ENCODE peak calls at places on chromosomes 11 and 22, in eight cellular contexts. One of them, this sample, is unnamed.

GRCh38 chr11:64258356-64258755 is 7.0 kb downstream of the PLCB3 start:
- DNase-seq in stimulated activated CD8-positive, alpha-beta memory T cell treated with anti-CD3 and anti-CD28 coated beads, Interleukin-15, amount 100 ng/mL, for 24 hours: no peak
- DNase-seq in SK-MEL-5: no peak
- DNase-seq in A549: no peak
- DNase-seq in activated naive CD4-positive, alpha-beta T cell: no peak
- DNase-seq in amniotic stem cell: no peak
- DNase-seq in activated T-cell treated with anti-CD3 and anti-CD28 coated beads for 24 hours: no peak
- DNase-seq in AG08395: no peak
- DNase-seq in this sample: no peak

GRCh38 chr11:96279421-96280290 is 63.3 kb downstream of the MAML2 start:
- DNase-seq in stimulated activated CD8-positive, alpha-beta memory T cell treated with anti-CD3 and anti-CD28 coated beads, Interleukin-15, amount 100 ng/mL, for 24 hours: no peak
- DNase-seq in SK-MEL-5: peak
- DNase-seq in A549: no peak
- DNase-seq in activated naive CD4-positive, alpha-beta T cell: no peak
- DNase-seq in amniotic stem cell: no peak
- DNase-seq in activated T-cell treated with anti-CD3 and anti-CD28 coated beads for 24 hours: no peak
- DNase-seq in AG08395: peak
- DNase-seq in this sample: no peak

GRCh38 chr22:30872282-30873041 is 96.1 kb downstream of the MORC2 start:
- DNase-seq in stimulated activated CD8-positive, alpha-beta memory T cell treated with anti-CD3 and anti-CD28 coated beads, Interleukin-15, amount 100 ng/mL, for 24 hours: no peak
- DNase-seq in SK-MEL-5: no peak
- DNase-seq in A549: no peak
- DNase-seq in activated naive CD4-positive, alpha-beta T cell: no peak
- DNase-seq in amniotic stem cell: no peak
- DNase-seq in activated T-cell treated with anti-CD3 and anti-CD28 coated beads for 24 hours: no peak
- DNase-seq in AG08395: no peak
- DNase-seq in this sample: no peak

GRCh38 chr11:12105471-12105870 is 4.9 kb upstream of the MICAL2 start:
- DNase-seq in stimulated activated CD8-positive, alpha-beta memory T cell treated with anti-CD3 and anti-CD28 coated beads, Interleukin-15, amount 100 ng/mL, for 24 hours: no peak
- DNase-seq in SK-MEL-5: no peak
- DNase-seq in A549: no peak
- DNase-seq in activated naive CD4-positive, alpha-beta T cell: no peak
- DNase-seq in amniotic stem cell: no peak
- DNase-seq in activated T-cell treated with anti-CD3 and anti-CD28 coated beads for 24 hours: no peak
- DNase-seq in AG08395: no peak
- DNase-seq in this sample: no peak

GRCh38 chr11:93498099-93499040 is 44.8 kb downstream of the SMCO4 start:
- DNase-seq in stimulated activated CD8-positive, alpha-beta memory T cell treated with anti-CD3 and anti-CD28 coated beads, Interleukin-15, amount 100 ng/mL, for 24 hours: no peak
- DNase-seq in SK-MEL-5: peak
- DNase-seq in A549: peak
- DNase-seq in activated naive CD4-positive, alpha-beta T cell: no peak
- DNase-seq in amniotic stem cell: no peak
- DNase-seq in activated T-cell treated with anti-CD3 and anti-CD28 coated beads for 24 hours: no peak
- DNase-seq in AG08395: no peak
- DNase-seq in this sample: no peak

GRCh38 chr22:48804811-48805301 is 1022.8 kb downstream of the BRD1 start:
- DNase-seq in stimulated activated CD8-positive, alpha-beta memory T cell treated with anti-CD3 and anti-CD28 coated beads, Interleukin-15, amount 100 ng/mL, for 24 hours: no peak
- DNase-seq in SK-MEL-5: no peak
- DNase-seq in A549: no peak
- DNase-seq in activated naive CD4-positive, alpha-beta T cell: no peak
- DNase-seq in amniotic stem cell: no peak
- DNase-seq in activated T-cell treated with anti-CD3 and anti-CD28 coated beads for 24 hours: no peak
- DNase-seq in AG08395: no peak
- DNase-seq in this sample: no peak

GRCh38 chr22:24486501-24486921 is 8.6 kb upstream of the UPB1 start:
- DNase-seq in stimulated activated CD8-positive, alpha-beta memory T cell treated with anti-CD3 and anti-CD28 coated beads, Interleukin-15, amount 100 ng/mL, for 24 hours: no peak
- DNase-seq in SK-MEL-5: no peak
- DNase-seq in A549: no peak
- DNase-seq in activated naive CD4-positive, alpha-beta T cell: no peak
- DNase-seq in amniotic stem cell: peak
- DNase-seq in activated T-cell treated with anti-CD3 and anti-CD28 coated beads for 24 hours: peak
- DNase-seq in AG08395: peak
- DNase-seq in this sample: no peak

GRCh38 chr11:108852701-108853100 is 187.8 kb downstream of the DDX10 start:
- DNase-seq in stimulated activated CD8-positive, alpha-beta memory T cell treated with anti-CD3 and anti-CD28 coated beads, Interleukin-15, amount 100 ng/mL, for 24 hours: no peak
- DNase-seq in SK-MEL-5: no peak
- DNase-seq in A549: no peak
- DNase-seq in activated naive CD4-positive, alpha-beta T cell: no peak
- DNase-seq in amniotic stem cell: no peak
- DNase-seq in activated T-cell treated with anti-CD3 and anti-CD28 coated beads for 24 hours: no peak
- DNase-seq in AG08395: no peak
- DNase-seq in this sample: no peak

GRCh38 chr11:60954421-60954820 is 2.4 kb upstream of the SLC15A3 start:
- DNase-seq in stimulated activated CD8-positive, alpha-beta memory T cell treated with anti-CD3 and anti-CD28 coated beads, Interleukin-15, amount 100 ng/mL, for 24 hours: no peak
- DNase-seq in SK-MEL-5: no peak
- DNase-seq in A549: no peak
- DNase-seq in activated naive CD4-positive, alpha-beta T cell: no peak
- DNase-seq in amniotic stem cell: no peak
- DNase-seq in activated T-cell treated with anti-CD3 and anti-CD28 coated beads for 24 hours: no peak
- DNase-seq in AG08395: no peak
- DNase-seq in this sample: no peak

GRCh38 chr22:46572911-46573780 is 35.7 kb upstream of the CELSR1 start:
- DNase-seq in stimulated activated CD8-positive, alpha-beta memory T cell treated with anti-CD3 and anti-CD28 coated beads, Interleukin-15, amount 100 ng/mL, for 24 hours: no peak
- DNase-seq in SK-MEL-5: no peak
- DNase-seq in A549: no peak
- DNase-seq in activated naive CD4-positive, alpha-beta T cell: no peak
- DNase-seq in amniotic stem cell: no peak
- DNase-seq in activated T-cell treated with anti-CD3 and anti-CD28 coated beads for 24 hours: no peak
- DNase-seq in AG08395: no peak
- DNase-seq in this sample: no peak

GRCh38 chr11:132866783-132867545 is 665.3 kb downstream of the OPCML start:
- DNase-seq in stimulated activated CD8-positive, alpha-beta memory T cell treated with anti-CD3 and anti-CD28 coated beads, Interleukin-15, amount 100 ng/mL, for 24 hours: no peak
- DNase-seq in SK-MEL-5: no peak
- DNase-seq in A549: no peak
- DNase-seq in activated naive CD4-positive, alpha-beta T cell: no peak
- DNase-seq in amniotic stem cell: no peak
- DNase-seq in activated T-cell treated with anti-CD3 and anti-CD28 coated beads for 24 hours: no peak
- DNase-seq in AG08395: no peak
- DNase-seq in this sample: no peak

GRCh38 chr22:47245786-47246185 is 483.3 kb downstream of the TBC1D22A start:
- DNase-seq in stimulated activated CD8-positive, alpha-beta memory T cell treated with anti-CD3 and anti-CD28 coated beads, Interleukin-15, amount 100 ng/mL, for 24 hours: no peak
- DNase-seq in SK-MEL-5: no peak
- DNase-seq in A549: no peak
- DNase-seq in activated naive CD4-positive, alpha-beta T cell: no peak
- DNase-seq in amniotic stem cell: no peak
- DNase-seq in activated T-cell treated with anti-CD3 and anti-CD28 coated beads for 24 hours: no peak
- DNase-seq in AG08395: no peak
- DNase-seq in this sample: no peak

GRCh38 chr11:5689551-5689983 is at the start of gene TRIM22:
- DNase-seq in stimulated activated CD8-positive, alpha-beta memory T cell treated with anti-CD3 and anti-CD28 coated beads, Interleukin-15, amount 100 ng/mL, for 24 hours: no peak
- DNase-seq in SK-MEL-5: no peak
- DNase-seq in A549: no peak
- DNase-seq in activated naive CD4-positive, alpha-beta T cell: peak
- DNase-seq in amniotic stem cell: no peak
- DNase-seq in activated T-cell treated with anti-CD3 and anti-CD28 coated beads for 24 hours: peak
- DNase-seq in AG08395: peak
- DNase-seq in this sample: peak

GRCh38 chr22:46193898-46194310 is 43.6 kb downstream of the PPARA start:
- DNase-seq in stimulated activated CD8-positive, alpha-beta memory T cell treated with anti-CD3 and anti-CD28 coated beads, Interleukin-15, amount 100 ng/mL, for 24 hours: no peak
- DNase-seq in SK-MEL-5: no peak
- DNase-seq in A549: no peak
- DNase-seq in activated naive CD4-positive, alpha-beta T cell: no peak
- DNase-seq in amniotic stem cell: no peak
- DNase-seq in activated T-cell treated with anti-CD3 and anti-CD28 coated beads for 24 hours: no peak
- DNase-seq in AG08395: no peak
- DNase-seq in this sample: no peak

GRCh38 chr11:70883973-70884688 is 368.2 kb downstream of the SHANK2 start:
- DNase-seq in stimulated activated CD8-positive, alpha-beta memory T cell treated with anti-CD3 and anti-CD28 coated beads, Interleukin-15, amount 100 ng/mL, for 24 hours: no peak
- DNase-seq in SK-MEL-5: no peak
- DNase-seq in A549: no peak
- DNase-seq in activated naive CD4-positive, alpha-beta T cell: no peak
- DNase-seq in amniotic stem cell: no peak
- DNase-seq in activated T-cell treated with anti-CD3 and anti-CD28 coated beads for 24 hours: no peak
- DNase-seq in AG08395: no peak
- DNase-seq in this sample: no peak

GRCh38 chr22:49230194-49230577 is 597.5 kb downstream of the BRD1 start:
- DNase-seq in stimulated activated CD8-positive, alpha-beta memory T cell treated with anti-CD3 and anti-CD28 coated beads, Interleukin-15, amount 100 ng/mL, for 24 hours: no peak
- DNase-seq in SK-MEL-5: peak
- DNase-seq in A549: no peak
- DNase-seq in activated naive CD4-positive, alpha-beta T cell: no peak
- DNase-seq in amniotic stem cell: no peak
- DNase-seq in activated T-cell treated with anti-CD3 and anti-CD28 coated beads for 24 hours: no peak
- DNase-seq in AG08395: no peak
- DNase-seq in this sample: no peak

GRCh38 chr11:12248330-12248729 is 129.0 kb upstream of the PARVA start:
- DNase-seq in stimulated activated CD8-positive, alpha-beta memory T cell treated with anti-CD3 and anti-CD28 coated beads, Interleukin-15, amount 100 ng/mL, for 24 hours: no peak
- DNase-seq in SK-MEL-5: no peak
- DNase-seq in A549: peak
- DNase-seq in activated naive CD4-positive, alpha-beta T cell: no peak
- DNase-seq in amniotic stem cell: no peak
- DNase-seq in activated T-cell treated with anti-CD3 and anti-CD28 coated beads for 24 hours: no peak
- DNase-seq in AG08395: no peak
- DNase-seq in this sample: no peak

GRCh38 chr11:47523491-47524199 is 29.3 kb downstream of the CELF1 start:
- DNase-seq in stimulated activated CD8-positive, alpha-beta memory T cell treated with anti-CD3 and anti-CD28 coated beads, Interleukin-15, amount 100 ng/mL, for 24 hours: no peak
- DNase-seq in SK-MEL-5: peak
- DNase-seq in A549: peak
- DNase-seq in activated naive CD4-positive, alpha-beta T cell: peak
- DNase-seq in amniotic stem cell: peak
- DNase-seq in activated T-cell treated with anti-CD3 and anti-CD28 coated beads for 24 hours: no peak
- DNase-seq in AG08395: peak
- DNase-seq in this sample: peak

This sample was measured in effector memory CD8-positive, alpha-beta T cell.